ENCODE peak calls at places on chromosome 20, in nine cellular contexts. Y is body of pancreas; U is uterus; V is tibial artery; L is CD4-positive, CD25-positive, alpha-beta regulatory T cell; H is GM23248; D is T-helper 17 cell; C is tibial nerve; R is right atrium auricular region. E is an unnamed sample.

GRCh38 chr20:43988451-43988850 is 73.8 kb downstream of the TOX2 start:
- DNase-seq in Y (no peak), U (no peak), V (no peak), L (peak; percentile 18), H (no peak), D (no peak), C (no peak), R (peak; percentile 30), E (no peak)

GRCh38 chr20:1225729-1226313 is at the start of gene RAD21L1:
- DNase-seq in Y (peak; percentile 86), U (peak; percentile 73), V (peak; percentile 82), L (peak; percentile 71), H (peak; percentile 88), D (peak; percentile 56), C (peak; percentile 36), R (no peak), E (peak; percentile 74)

GRCh38 chr20:8540466-8540865 is 408.4 kb downstream of the PLCB1 start:
- DNase-seq in Y (no peak), U (no peak), V (no peak), L (no peak), H (no peak), D (no peak), C (no peak), R (no peak), E (no peak)

GRCh38 chr20:20441259-20441658 is 73.4 kb downstream of the INSM1 start:
- DNase-seq in Y (peak; percentile 23), U (no peak), V (no peak), L (no peak), H (no peak), D (no peak), C (no peak), R (no peak), E (no peak)

GRCh38 chr20:17640875-17641378 is 41.1 kb downstream of the RRBP1 start:
- DNase-seq in Y (no peak), U (no peak), V (no peak), L (no peak), H (no peak), D (no peak), C (no peak), R (no peak), E (no peak)

GRCh38 chr20:56558968-56559367 is 25.9 kb downstream of the FAM209B start:
- DNase-seq in Y (no peak), U (no peak), V (no peak), L (no peak), H (no peak), D (no peak), C (no peak), R (no peak), E (no peak)

GRCh38 chr20:19735446-19735845 is 22.6 kb upstream of the RIN2 start:
- DNase-seq in Y (peak; percentile 50), U (peak; percentile 58), V (peak; percentile 92), L (no peak), H (peak; percentile 97), D (no peak), C (peak; percentile 56), R (peak; percentile 88), E (peak; percentile 96)

GRCh38 chr20:1569417-1569861 is 11.9 kb upstream of the SIRPD start:
- DNase-seq in Y (no peak), U (no peak), V (no peak), L (no peak), H (peak; percentile 73), D (no peak), C (no peak), R (no peak), E (peak; percentile 5)

GRCh38 chr20:9407805-9408421 is 106.5 kb upstream of the LAMP5 start:
- DNase-seq in Y (peak; percentile 78), U (peak; percentile 24), V (no peak), L (peak; percentile 54), H (peak; percentile 68), D (peak; percentile 7), C (peak; percentile 60), R (peak; percentile 78), E (peak; percentile 67)

GRCh38 chr20:34111057-34111711 is 859 bp downstream of the EIF2S2 start:
- DNase-seq in Y (peak; percentile 20), U (no peak), V (no peak), L (peak; percentile 43), H (peak; percentile 79), D (no peak), C (no peak), R (no peak), E (peak; percentile 18)

GRCh38 chr20:669573-669972 is 6.0 kb downstream of the SCRT2 start:
- DNase-seq in Y (no peak), U (no peak), V (no peak), L (no peak), H (no peak), D (no peak), C (no peak), R (no peak), E (no peak)

GRCh38 chr20:53899351-53900167 is 170.8 kb downstream of the BCAS1 start:
- DNase-seq in Y (peak; percentile 49), U (no peak), V (peak; percentile 59), L (peak; percentile 91), H (peak; percentile 83), D (peak; percentile 15), C (no peak), R (no peak), E (peak; percentile 93)

GRCh38 chr20:44092551-44093248 is 94.3 kb downstream of the JPH2 start:
- DNase-seq in Y (no peak), U (no peak), V (no peak), L (peak; percentile 64), H (peak; percentile 76), D (no peak), C (no peak), R (no peak), E (peak; percentile 76)

GRCh38 chr20:8339313-8339712 is 207.2 kb downstream of the PLCB1 start:
- DNase-seq in Y (peak; percentile 61), U (no peak), V (no peak), L (no peak), H (no peak), D (no peak), C (no peak), R (no peak), E (no peak)

GRCh38 chr20:4130404-4131189 is 115.2 kb upstream of the RNF24 start:
- DNase-seq in Y (no peak), U (no peak), V (no peak), L (peak; percentile 42), H (peak; percentile 80), D (no peak), C (no peak), R (peak; percentile 57), E (no peak)

GRCh38 chr20:24157213-24157612 is 168.6 kb upstream of the GGTLC1 start:
- DNase-seq in Y (no peak), U (no peak), V (no peak), L (peak; percentile 16), H (no peak), D (no peak), C (no peak), R (no peak), E (no peak)

GRCh38 chr20:46557231-46557956 is 6.9 kb upstream of the OCSTAMP start:
- DNase-seq in Y (no peak), U (no peak), V (no peak), L (no peak), H (peak; percentile 78), D (no peak), C (no peak), R (no peak), E (no peak)

GRCh38 chr20:57525328-57526053 is 551 bp upstream of the CTCFL start:
- DNase-seq in Y (no peak), U (no peak), V (peak; percentile 44), L (no peak), H (no peak), D (no peak), C (no peak), R (no peak), E (peak; percentile 10)

GRCh38 chr20:45181639-45182038 is 6.9 kb downstream of the PI3 start:
- DNase-seq in Y (no peak), U (no peak), V (no peak), L (no peak), H (peak; percentile 17), D (no peak), C (no peak), R (no peak), E (peak; percentile 94)
- H3K9me3 ChIP-seq in Y (no peaks in the 10 kb centered on the region), U (no peaks in the 10 kb centered on the region), V (no peaks in the 10 kb centered on the region), L (no peaks in the 10 kb centered on the region), H (no peaks in the 10 kb centered on the region), D (no peaks in the 10 kb centered on the region), C (no peaks in the 10 kb centered on the region), R (no peaks in the 10 kb centered on the region), E (peaks cover 5% of the 10 kb centered on the region)

GRCh38 chr20:60966766-60967165 is 285.3 kb upstream of the CDH4 start:
- DNase-seq in Y (no peak), U (no peak), V (no peak), L (no peak), H (no peak), D (no peak), C (no peak), R (no peak), E (no peak)

GRCh38 chr20:60967431-60968316 is 284.4 kb upstream of the CDH4 start:
- DNase-seq in Y (no peak), U (no peak), V (no peak), L (no peak), H (no peak), D (no peak), C (no peak), R (no peak), E (no peak)

GRCh38 chr20:60962367-60963045 is 289.6 kb upstream of the CDH4 start:
- DNase-seq in Y (no peak), U (no peak), V (no peak), L (no peak), H (no peak), D (no peak), C (no peak), R (no peak), E (no peak)

GRCh38 chr20:60966031-60966430 is 286.0 kb upstream of the CDH4 start:
- DNase-seq in Y (no peak), U (no peak), V (no peak), L (no peak), H (no peak), D (no peak), C (no peak), R (no peak), E (no peak)

GRCh38 chr20:60964911-60965310 is 287.1 kb upstream of the CDH4 start:
- DNase-seq in Y (no peak), U (no peak), V (no peak), L (no peak), H (no peak), D (no peak), C (no peak), R (no peak), E (no peak)
- H3K9me3 ChIP-seq in Y (no peaks in the 10 kb centered on the region), U (no peaks in the 10 kb centered on the region), V (no peaks in the 10 kb centered on the region), L (no peaks in the 10 kb centered on the region), H (no peaks in the 10 kb centered on the region), D (no peaks in the 10 kb centered on the region), C (peaks cover 3% of the 10 kb centered on the region), R (no peaks in the 10 kb centered on the region), E (no peaks in the 10 kb centered on the region)

GRCh38 chr20:59692139-59692538 is 87.8 kb downstream of the PHACTR3 start:
- DNase-seq in Y (no peak), U (no peak), V (no peak), L (no peak), H (no peak), D (no peak), C (no peak), R (no peak), E (no peak)
- H3K9me3 ChIP-seq in Y (no peaks in the 10 kb centered on the region), U (no peaks in the 10 kb centered on the region), V (no peaks in the 10 kb centered on the region), L (no peaks in the 10 kb centered on the region), H (no peaks in the 10 kb centered on the region), D (no peaks in the 10 kb centered on the region), C (no peaks in the 10 kb centered on the region), R (no peaks in the 10 kb centered on the region), E (no peaks in the 10 kb centered on the region)

DNA sequence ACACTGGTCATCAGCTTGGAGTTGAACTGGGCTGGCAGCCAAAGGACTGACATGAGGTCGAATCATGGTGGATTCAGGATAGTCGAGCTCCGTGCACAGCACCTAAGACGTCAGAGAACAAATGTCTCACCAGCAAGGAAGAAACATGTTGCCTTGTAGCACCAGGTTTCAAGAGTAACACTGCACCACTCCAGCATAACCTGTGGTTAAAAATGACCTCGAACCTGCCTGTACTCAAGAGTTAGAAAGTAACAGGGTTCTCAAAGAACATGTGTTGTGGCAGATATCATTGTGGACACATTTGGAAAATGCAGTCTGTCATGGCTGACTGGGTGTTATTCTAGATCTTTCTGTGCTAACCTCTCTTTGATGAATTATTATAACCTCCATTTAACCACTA is 511.6 kb downstream of the CDH26 start:
- DNase-seq in Y (no peak), U (no peak), V (no peak), L (no peak), H (no peak), D (no peak), C (no peak), R (peak; percentile 36), E (no peak)
- H3K9me3 ChIP-seq in Y (no peaks in the 10 kb centered on the region), U (no peaks in the 10 kb centered on the region), V (no peaks in the 10 kb centered on the region), L (no peaks in the 10 kb centered on the region), H (no peaks in the 10 kb centered on the region), D (no peaks in the 10 kb centered on the region), C (no peaks in the 10 kb centered on the region), R (no peaks in the 10 kb centered on the region), E (no peaks in the 10 kb centered on the region)

E was measured in A673.